ENCODE peak calls at places on chromosomes 16 and 17, in seven cellular contexts. E is osteoblast, G is fibroblast of lung, L is HCT116, J is PC-9, U is IMR-90, T is hepatocyte. S is an unnamed sample.

GRCh38 chr16:47966325-47966724 is 189.5 kb downstream of the ABCC12 start:
- DNase-seq in E (no peak), G (no peak), L (no peak), J (no peak), U (no peak), T (no peak), S (no peak)

GRCh38 chr16:16096161-16096857 is 127.0 kb downstream of the ABCC6 start:
- DNase-seq in E (peak; percentile 94), G (peak; percentile 80), L (no peak), J (no peak), U (peak; percentile 82), T (no peak), S (peak; percentile 18)

GRCh38 chr17:163514-164103 is 17.8 kb downstream of the DOC2B start:
- DNase-seq in E (no peak), G (no peak), L (no peak), J (no peak), U (no peak), T (no peak), S (peak; percentile 53)

GRCh38 chr16:68244481-68244902 is 681 bp upstream of the PLA2G15 start:
- DNase-seq in E (peak; percentile 69), G (no peak), L (no peak), J (no peak), U (no peak), T (no peak), S (no peak)

GRCh38 chr17:71180801-71181385 is 939.9 kb upstream of the SOX9 start:
- DNase-seq in E (no peak), G (peak; percentile 74), L (no peak), J (peak; percentile 38), U (peak; percentile 52), T (peak; percentile 44), S (no peak)

GRCh38 chr17:40819528-40820125 is 2.8 kb downstream of the KRT10 start:
- DNase-seq in E (peak; percentile 56), G (peak; percentile 38), L (no peak), J (no peak), U (peak; percentile 20), T (peak; percentile 28), S (no peak)

GRCh38 chr17:32498362-32498761 is 11.6 kb downstream of the CDK5R1 start:
- DNase-seq in E (no peak), G (no peak), L (no peak), J (no peak), U (no peak), T (no peak), S (no peak)

GRCh38 chr17:77424585-77425344 is 284.0 kb downstream of the SEC14L1 start:
- DNase-seq in E (peak; percentile 96), G (peak; percentile 100), L (no peak), J (no peak), U (peak; percentile 96), T (peak; percentile 90), S (no peak)

GRCh38 chr17:60087882-60088669 is 9.4 kb upstream of the HEATR6 start:
- DNase-seq in E (no peak), G (peak; percentile 41), L (no peak), J (peak; percentile 48), U (no peak), T (peak; percentile 25), S (no peak)

GRCh38 chr17:28570716-28571254 is 539 bp downstream of the PIGS start:
- DNase-seq in E (no peak), G (no peak), L (no peak), J (no peak), U (no peak), T (peak; percentile 67), S (peak; percentile 58)

GRCh38 chr16:30699615-30700099 is 686 bp downstream of the SRCAP start:
- DNase-seq in E (no peak), G (no peak), L (no peak), J (no peak), U (no peak), T (no peak), S (no peak)

GRCh38 chr17:7014995-7015586 is 2.7 kb downstream of the RNASEK start:
- DNase-seq in E (peak; percentile 93), G (peak; percentile 42), L (no peak), J (no peak), U (peak; percentile 66), T (peak; percentile 59), S (peak; percentile 21)

GRCh38 chr17:29625037-29625750 is 2.5 kb upstream of the CORO6 start:
- DNase-seq in E (peak; percentile 89), G (peak; percentile 63), L (peak; percentile 43), J (no peak), U (peak; percentile 35), T (no peak), S (peak; percentile 39)

GRCh38 chr16:67914758-67915622 is 16.7 kb downstream of the CTRL start:
- DNase-seq in E (peak; percentile 15), G (no peak), L (no peak), J (no peak), U (no peak), T (no peak), S (no peak)

GRCh38 chr16:70160821-70161220 is 12.8 kb upstream of the CLEC18C start:
- DNase-seq in E (peak; percentile 66), G (no peak), L (no peak), J (peak; percentile 30), U (no peak), T (no peak), S (no peak)

GRCh38 chr16:88781140-88782077 is 3.6 kb downstream of the PIEZO1 start:
- DNase-seq in E (peak; percentile 77), G (no peak), L (no peak), J (no peak), U (no peak), T (no peak), S (no peak)

DNA sequence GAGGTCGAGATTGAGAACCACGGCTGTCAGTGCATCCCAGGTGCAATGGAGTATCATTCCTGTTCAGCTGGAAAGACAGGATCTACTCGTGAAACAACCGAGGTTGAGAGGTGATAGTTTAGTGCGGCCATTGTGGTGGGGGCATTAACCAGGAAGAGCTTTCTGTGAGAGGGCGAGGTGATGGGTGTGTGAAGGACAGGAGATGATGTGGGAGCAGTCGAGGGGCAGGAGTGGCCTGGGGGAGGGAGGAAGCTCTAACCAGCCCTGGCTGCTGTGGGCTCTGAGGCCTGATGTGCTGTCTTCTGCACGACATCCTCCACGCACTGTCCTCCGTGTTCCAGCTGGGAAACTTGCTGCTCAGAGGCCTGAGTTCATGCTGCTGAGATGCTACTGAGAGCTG is 22.0 kb downstream of the GOSR2 start:
- DNase-seq in E (no peak), G (no peak), L (no peak), J (peak; percentile 84), U (no peak), T (no peak), S (no peak)
- H3K4me2 ChIP-seq in E (no peak overlapping the region), G (no peak overlapping the region), L (no peak overlapping the region), J (peak overlapping the region; percentile 61), U (no peak overlapping the region), T (no peak overlapping the region), S (no peak overlapping the region)

GRCh38 chr16:85793662-85794298 is 5.6 kb downstream of the EMC8 start:
- DNase-seq in E (no peak), G (no peak), L (no peak), J (no peak), U (no peak), T (no peak), S (no peak)
- H4K20me1 ChIP-seq in E (peaks cover 63% of the 10 kb centered on the region), G (no peaks in the 10 kb centered on the region), L (peaks cover 4% of the 10 kb centered on the region), J (peaks cover 52% of the 10 kb centered on the region), U (peaks cover 82% of the 10 kb centered on the region), T (peaks cover 24% of the 10 kb centered on the region), S (peaks cover 45% of the 10 kb centered on the region)

GRCh38 chr16:28202147-28202746 is 9.5 kb downstream of the XPO6 start:
- DNase-seq in E (no peak), G (no peak), L (no peak), J (no peak), U (no peak), T (no peak), S (no peak)
- TF ChIP-seq CTCF in E (peak; percentile 11), G (no peak), L (peak; percentile 45), J (no peak), U (no peak), T (no peak), S (no peak)

GRCh38 chr16:55274391-55274790 is 49.6 kb upstream of the IRX6 start:
- DNase-seq in E (no peak), G (no peak), L (no peak), J (no peak), U (no peak), T (no peak), S (no peak)
- H3K4me2 ChIP-seq in E (no peak overlapping the region), G (no peak overlapping the region), L (no peak overlapping the region), J (no peak overlapping the region), U (no peak overlapping the region), T (no peak overlapping the region), S (no peak overlapping the region)

DNA sequence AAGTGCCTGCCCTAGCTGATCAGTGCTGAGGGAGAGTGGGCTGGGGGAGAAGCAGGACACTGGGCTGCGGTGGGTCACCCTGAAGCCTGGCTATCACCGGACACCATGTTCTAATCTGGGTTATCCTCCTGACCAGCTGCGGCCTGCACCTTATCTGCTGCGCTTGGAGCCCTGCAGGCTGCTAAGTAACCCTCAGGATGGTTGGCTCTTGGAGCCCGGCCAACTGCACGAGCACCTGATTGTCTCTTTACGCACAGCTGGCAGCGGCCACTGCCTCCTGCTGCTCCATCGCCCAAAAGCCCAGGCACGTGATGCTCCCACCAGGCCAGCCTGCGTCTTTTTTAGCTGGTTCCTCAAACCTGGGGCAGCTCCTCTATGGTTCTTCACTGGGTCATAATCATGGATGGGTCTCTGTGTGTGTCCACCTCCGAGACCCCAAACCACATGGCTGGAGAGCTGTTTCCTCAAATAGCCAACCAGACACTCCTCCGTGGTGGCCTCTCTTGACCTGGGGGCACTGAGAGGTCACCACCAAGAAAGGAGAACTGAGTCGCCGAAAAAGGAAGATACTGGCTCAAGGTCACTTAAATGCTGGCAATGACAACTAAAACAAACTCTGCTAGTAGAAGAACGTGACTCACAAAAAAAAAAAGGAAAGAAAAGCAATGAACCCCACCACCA is 21.7 kb downstream of the SPHK1 start:
- DNase-seq in E (peak; percentile 99), G (peak; percentile 19), L (no peak), J (no peak), U (peak; percentile 35), T (no peak), S (no peak)
- H4K20me1 ChIP-seq in E (peaks cover 56% of the 10 kb centered on the region), G (no peaks in the 10 kb centered on the region), L (peaks cover 10% of the 10 kb centered on the region), J (peaks cover 14% of the 10 kb centered on the region), U (peaks cover 48% of the 10 kb centered on the region), T (no peaks in the 10 kb centered on the region), S (peaks cover 49% of the 10 kb centered on the region)

GRCh38 chr17:64291268-64291851 is 28.3 kb upstream of the TEX2 start:
- DNase-seq in E (no peak), G (no peak), L (no peak), J (no peak), U (no peak), T (no peak), S (no peak)
- TF ChIP-seq CTCF in E (peak; percentile 28), G (peak; percentile 43), L (peak; percentile 97), J (peak; percentile 71), U (peak; percentile 30), T (peak; percentile 25), S (peak; percentile 48)

GRCh38 chr17:19750020-19750572 is 2.0 kb upstream of the ALDH3A1 start:
- DNase-seq in E (no peak), G (no peak), L (no peak), J (no peak), U (no peak), T (no peak), S (no peak)
- H3K4me2 ChIP-seq in E (no peak overlapping the region), G (no peak overlapping the region), L (no peak overlapping the region), J (peak overlapping the region; percentile 95), U (no peak overlapping the region), T (no peak overlapping the region), S (no peak overlapping the region)

S was measured in neural progenitor cell.